ENCODE peak calls at places on chromosomes 7 and 10, in four cellular contexts. M is colonic mucosa, N is sigmoid colon, W is uterus. U is an unnamed sample. For H3K36me3, the result is how much of the 10 kb centered on the place peaks cover.

GRCh38 chr7:111486472-111487142 is 75.7 kb downstream of the IMMP2L start:
- DNase-seq in N (no peak), M (no peak), W (no peak), U (no peak)

GRCh38 chr10:57094083-57094482 is 733.0 kb upstream of the ZWINT start:
- DNase-seq in N (no peak), M (no peak), W (no peak), U (no peak)

GRCh38 chr10:51348622-51349021 is 274.3 kb downstream of the PRKG1 start:
- DNase-seq in N (no peak), W (no peak), M (no peak), U (no peak)

GRCh38 chr10:60083039-60083344 is 176.6 kb upstream of the CCDC6 start:
- DNase-seq in M (no peak), N (no peak), W (no peak), U (no peak)

GRCh38 chr10:48926255-48926654 is 13.4 kb downstream of the LRRC18 start:
- DNase-seq in N (no peak), M (no peak), W (no peak), U (no peak)

GRCh38 chr7:51324206-51324884 is 7.7 kb upstream of the COBL start:
- DNase-seq in W (no peak), N (no peak), M (no peak), U (no peak)

GRCh38 chr7:26485421-26486019 is 193.9 kb downstream of the SNX10 start:
- DNase-seq in N (no peak), W (peak), M (no peak), U (no peak)

GRCh38 chr10:102434251-102434913 is 2.0 kb upstream of the CUEDC2 start:
- DNase-seq in M (no peak), W (no peak), N (no peak), U (no peak)

GRCh38 chr7:23093111-23093510 is 12.5 kb upstream of the KLHL7 start:
- DNase-seq in N (no peak), W (no peak), M (no peak), U (no peak)

GRCh38 chr10:84201682-84202081 is 7.3 kb downstream of the CDHR1 start:
- DNase-seq in N (no peak), W (no peak), M (no peak), U (peak)

GRCh38 chr7:15594461-15594860 is 32.6 kb upstream of the AGMO start:
- DNase-seq in N (no peak), W (no peak), M (no peak), U (no peak)

GRCh38 chr10:15374156-15374555 is 3.1 kb upstream of the FAM171A1 start:
- DNase-seq in M (no peak), W (no peak), N (no peak), U (no peak)

GRCh38 chr7:133828906-133829305 is 298.2 kb upstream of the LRGUK start:
- DNase-seq in M (no peak), W (no peak), N (no peak), U (no peak)

GRCh38 chr7:29377718-29378117 is 183.1 kb downstream of the CHN2 start:
- DNase-seq in W (no peak), N (no peak), M (no peak), U (no peak)

GRCh38 chr10:43252166-43252784 is 14.6 kb downstream of the RASGEF1A start:
- DNase-seq in M (peak), W (peak), N (no peak), U (peak)

GRCh38 chr10:79348640-79348988 is 1.3 kb downstream of the PPIF start:
- DNase-seq in M (no peak), N (no peak), W (no peak), U (no peak)

GRCh38 chr7:134729895-134730294 is 49.5 kb upstream of the CALD1 start:
- DNase-seq in W (peak), M (no peak), N (peak), U (no peak)

GRCh38 chr10:88243202-88243744 is 339.8 kb downstream of the RNLS start:
- DNase-seq in M (no peak), W (no peak), N (no peak), U (no peak)

GRCh38 chr7:44846816-44847508 is 925 bp downstream of the H2AZ2 start:
- DNase-seq in N (no peak), M (no peak), W (no peak), U (no peak)

GRCh38 chr7:22339725-22340390 is 17.1 kb downstream of the RAPGEF5 start:
- DNase-seq in W (no peak), M (no peak), N (no peak), U (no peak)

GRCh38 chr10:113517165-113517892 is 35.5 kb upstream of the HABP2 start:
- DNase-seq in N (no peak), M (no peak), W (no peak), U (no peak)

GRCh38 chr10:94292448-94293118 is 70.2 kb downstream of the NOC3L start:
- DNase-seq in N (peak), M (peak), W (peak), U (peak)

GRCh38 chr7:36487756-36488336 is 98.2 kb downstream of the ANLN start:
- DNase-seq in W (no peak), M (peak), N (no peak), U (no peak)

GRCh38 chr7:38217672-38218071 is 39.6 kb downstream of the STARD3NL start:
- DNase-seq in N (no peak), W (no peak), M (no peak), U (no peak)

GRCh38 chr7:128361463-128362441 is at the start of gene PRRT4:
- DNase-seq in N (peak), M (no peak), W (no peak), U (no peak)

GRCh38 chr10:60646966-60647796 is 131.1 kb upstream of the CDK1 start:
- DNase-seq in N (no peak), M (peak), W (peak), U (no peak)

GRCh38 chr10:79001082-79001885 is 67.5 kb upstream of the ZMIZ1 start:
- DNase-seq in M (no peak), W (no peak), N (no peak), U (no peak)

GRCh38 chr7:157009778-157010587 is 480 bp downstream of the MNX1 start:
- DNase-seq in W (no peak), N (no peak), M (no peak), U (no peak)

GRCh38 chr10:71244638-71245419 is 32.5 kb downstream of the UNC5B start:
- DNase-seq in W (peak), M (no peak), N (peak), U (peak)

GRCh38 chr10:86876748-86877147 is 80.7 kb downstream of the MMRN2 start:
- DNase-seq in W (no peak), N (no peak), M (no peak), U (no peak)

GRCh38 chr10:79320785-79321493 is 26.3 kb upstream of the PPIF start:
- DNase-seq in N (no peak), W (no peak), M (no peak), U (no peak)

GRCh38 chr10:35555962-35556930 is 48.9 kb upstream of the GJD4 start:
- DNase-seq in W (no peak), M (no peak), N (no peak), U (no peak)

GRCh38 chr7:4744391-4745264 is 30.8 kb upstream of the AP5Z1 start:
- DNase-seq in W (peak), N (peak), M (peak), U (peak)

DNA sequence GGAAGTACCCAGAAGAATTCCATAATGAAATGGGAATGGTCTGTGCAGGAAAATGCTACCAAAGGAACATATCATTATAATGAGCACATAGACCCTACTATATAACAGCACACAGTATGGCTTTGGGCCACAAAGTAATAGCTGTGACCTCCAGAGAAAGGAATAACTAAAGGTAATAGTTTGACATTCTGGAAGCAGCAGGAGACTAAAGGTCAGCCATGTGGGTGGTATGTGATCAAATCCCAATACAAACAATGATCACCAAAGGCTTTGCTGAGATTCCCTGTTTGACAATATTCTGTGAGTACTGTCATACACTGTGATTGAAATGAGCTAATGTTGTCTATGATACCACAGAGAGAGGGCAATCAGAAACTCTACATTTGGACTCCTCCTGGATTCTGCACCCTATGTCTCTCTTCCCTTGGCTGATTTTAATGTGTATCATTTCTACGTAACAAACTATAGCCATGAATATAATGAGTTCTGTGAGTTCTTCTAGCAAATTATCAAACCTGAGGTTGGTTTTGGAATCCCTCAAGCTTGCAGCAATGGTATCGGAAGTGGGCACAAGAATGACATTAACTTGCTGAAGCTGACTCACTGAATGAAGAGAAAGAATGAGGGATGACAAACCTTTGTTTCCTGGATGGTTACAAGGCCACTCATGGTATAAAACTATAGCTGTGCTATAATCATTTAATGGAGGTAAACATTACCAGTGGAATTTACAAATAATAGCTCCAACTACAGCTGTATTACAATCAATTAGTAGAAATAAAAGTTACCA is 99.6 kb downstream of the JMJD1C start:
- DNase-seq in M (no peak), N (no peak), W (no peak), U (no peak)
- H3K27ac ChIP-seq in M (no peak), N (no peak), W (no peak), U (no peak)

GRCh38 chr7:1475393-1475792 is 16.1 kb upstream of the MICALL2 start:
- DNase-seq in N (no peak), W (no peak), M (no peak), U (no peak)
- H3K36me3 ChIP-seq in N (under half), W (under half), M (under half), U (under half)

GRCh38 chr10:125494631-125495239 is 188.2 kb downstream of the TEX36 start:
- DNase-seq in N (no peak), W (no peak), M (no peak), U (no peak)

DNA sequence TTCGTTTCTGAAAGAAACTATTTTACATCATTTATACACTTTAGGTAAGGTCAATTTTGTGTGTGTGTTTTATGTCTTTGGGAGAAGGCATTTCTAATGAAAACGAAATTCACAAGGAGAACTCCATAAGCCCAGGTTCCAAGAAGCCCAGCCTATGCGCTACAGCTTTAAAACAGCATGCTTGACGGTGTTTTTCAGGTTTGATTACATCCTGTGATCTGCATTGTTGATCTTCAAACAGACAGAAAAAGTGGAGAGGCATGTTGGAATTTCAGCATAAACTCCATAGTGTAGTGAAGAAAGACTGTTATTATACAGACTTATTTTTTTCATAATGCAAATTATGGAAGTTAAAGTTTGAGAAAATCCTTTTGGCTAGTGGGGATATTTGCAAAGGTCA is 187.6 kb downstream of the TEX36 start:
- DNase-seq in W (no peak), N (no peak), M (no peak), U (no peak)
- H3K4me3 ChIP-seq in W (no peak), N (no peak), M (no peak), U (no peak)

GRCh38 chr7:70419816-70420215 is 712.1 kb upstream of the GALNT17 start:
- DNase-seq in N (no peak), W (no peak), M (no peak), U (no peak)

GRCh38 chr7:70417061-70417655 is 714.8 kb upstream of the GALNT17 start:
- DNase-seq in W (no peak), M (no peak), N (no peak), U (no peak)

GRCh38 chr7:70415179-70415972 is 716.6 kb upstream of the GALNT17 start:
- DNase-seq in N (no peak), W (no peak), M (no peak), U (no peak)

GRCh38 chr7:70414368-70414767 is 717.6 kb upstream of the GALNT17 start:
- DNase-seq in N (no peak), W (no peak), M (no peak), U (no peak)

GRCh38 chr7:70416611-70417010 is 715.3 kb upstream of the GALNT17 start:
- DNase-seq in W (no peak), N (no peak), M (no peak), U (no peak)
- H3K27ac ChIP-seq in W (no peak), N (no peak), M (no peak), U (no peak)

GRCh38 chr7:73573276-73573675 is 5.1 kb downstream of the TBL2 start:
- DNase-seq in M (no peak), W (no peak), N (no peak), U (peak)
- H3K36me3 ChIP-seq in M (under half), W (under half), N (under half), U (under half)

DNA sequence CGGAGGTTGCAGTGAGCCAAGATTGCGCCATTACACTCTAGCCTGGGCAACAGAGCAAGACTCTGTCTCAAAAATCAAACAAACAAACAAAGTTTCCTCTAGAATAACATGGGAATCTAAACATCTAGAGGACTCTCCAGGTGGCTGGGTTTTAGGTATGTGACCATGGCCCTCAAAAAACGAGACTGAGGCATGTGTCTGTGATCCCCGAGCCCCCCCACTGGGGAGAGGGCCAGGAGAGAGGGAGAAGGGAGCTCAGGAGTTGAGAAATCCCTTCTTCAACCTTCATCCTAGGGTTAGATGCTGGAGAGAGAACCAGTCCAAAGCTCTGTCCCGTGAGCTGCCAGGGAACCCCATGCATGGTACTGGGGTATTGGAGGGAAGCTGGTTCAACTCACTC is 188.0 kb upstream of the LYZL2 start:
- DNase-seq in W (no peak), M (no peak), N (no peak), U (no peak)
- H3K4me3 ChIP-seq in W (no peak), M (no peak), N (no peak), U (no peak)

DNA sequence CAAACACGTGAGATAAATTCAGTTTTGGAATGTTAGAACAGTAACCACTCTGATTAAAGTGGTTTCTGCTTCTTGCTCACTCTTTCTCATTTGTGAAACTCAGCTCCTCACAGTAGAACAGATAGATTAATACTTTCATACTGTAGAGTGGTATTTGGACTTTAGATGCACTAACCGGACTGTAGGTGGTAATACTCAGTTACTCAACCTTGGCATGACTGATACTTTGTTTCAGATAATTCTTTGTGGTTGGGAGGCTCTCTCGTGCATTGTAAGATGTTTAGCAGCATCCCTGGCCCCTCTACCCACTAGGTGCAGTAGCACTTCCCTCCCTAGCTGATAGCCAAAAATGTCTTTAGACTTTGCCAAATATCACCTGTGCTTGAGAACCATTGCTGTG is 37.6 kb downstream of the MCU start:
- DNase-seq in W (no peak), M (no peak), N (no peak), U (no peak)
- H3K27ac ChIP-seq in W (no peak), M (no peak), N (no peak), U (no peak)

GRCh38 chr7:99383791-99384370 is 9.4 kb downstream of the ARPC1B start:
- DNase-seq in M (no peak), W (no peak), N (no peak), U (no peak)
- H3K36me3 ChIP-seq in M (under half), W (under half), N (under half), U (under half)